ENCODE peak calls at places on chromosomes 4 and X, in seven cellular contexts. T is stimulated activated CD8-positive, alpha-beta memory T cell treated with anti-CD3 and anti-CD28 coated beads, Interleukin-7, amount 100 ng/mL, for 24 hours; W is H9; H is Calu3; Z is GM23338; F is NCI-H524 treated with DMSO at 0.1 percent for 48 hours; M is AML-193. X is an unnamed sample.

GRCh38 chr4:99165978-99166377 is 21.9 kb upstream of the ADH4 start:
- DNase-seq in H (no peak), W (no peak), T (no peak), Z (no peak), F (no peak), M (no peak), X (no peak)

GRCh38 chrX:74349387-74349786 is 45.4 kb downstream of the ZCCHC13 start:
- DNase-seq in T (no peak), F (no peak), M (no peak), H (no peak), W (no peak), Z (no peak), X (no peak)

GRCh38 chr4:43471950-43472349 is 579.4 kb downstream of the GRXCR1 start:
- DNase-seq in M (no peak), W (no peak), H (no peak), T (no peak), Z (peak), F (no peak), X (no peak)

GRCh38 chr4:28490669-28491068 is 1630.0 kb downstream of the STIM2 start:
- DNase-seq in W (no peak), H (no peak), T (no peak), Z (peak), F (no peak), M (no peak), X (no peak)

GRCh38 chr4:124265701-124266100 is 446.8 kb downstream of the ANKRD50 start:
- DNase-seq in W (no peak), T (no peak), H (no peak), F (no peak), Z (no peak), M (no peak), X (no peak)

GRCh38 chr4:162644346-162644745 is 480.5 kb upstream of the FSTL5 start:
- DNase-seq in M (no peak), F (no peak), T (no peak), W (no peak), Z (no peak), H (no peak), X (no peak)

GRCh38 chr4:6362896-6363295 is 93.2 kb downstream of the WFS1 start:
- DNase-seq in T (no peak), F (no peak), Z (peak), W (peak), M (no peak), H (no peak), X (peak)

GRCh38 chr4:184817494-184818215 is 8.1 kb downstream of the ACSL1 start:
- DNase-seq in W (no peak), Z (no peak), H (no peak), F (no peak), T (no peak), M (no peak), X (no peak)

GRCh38 chr4:15226203-15226602 is 201.6 kb upstream of the C1QTNF7 start:
- DNase-seq in F (no peak), H (no peak), W (no peak), T (no peak), M (no peak), Z (no peak), X (no peak)

GRCh38 chr4:86909945-86910344 is 17.7 kb upstream of the C4orf36 start:
- DNase-seq in F (no peak), T (no peak), Z (no peak), M (no peak), W (no peak), H (no peak), X (no peak)

GRCh38 chr4:105550641-105551040 is 1.8 kb upstream of the ARHGEF38 start:
- DNase-seq in W (no peak), M (no peak), F (no peak), T (no peak), Z (no peak), H (no peak), X (no peak)

GRCh38 chr4:18937746-18938145 is 916.2 kb upstream of the LCORL start:
- DNase-seq in Z (no peak), F (no peak), M (no peak), T (no peak), H (no peak), W (no peak), X (no peak)

GRCh38 chr4:38392223-38392855 is 271.7 kb upstream of the KLF3 start:
- DNase-seq in H (no peak), Z (no peak), W (no peak), T (no peak), M (no peak), F (no peak), X (no peak)

GRCh38 chrX:34770511-34770910 is 113.4 kb upstream of the TMEM47 start:
- DNase-seq in T (no peak), M (no peak), F (no peak), W (no peak), H (no peak), Z (no peak), X (no peak)

GRCh38 chr4:86160423-86160822 is 199.4 kb downstream of the MAPK10 start:
- DNase-seq in M (no peak), Z (no peak), W (no peak), H (no peak), T (no peak), F (no peak), X (no peak)

GRCh38 chr4:126701756-126702155 is 931.0 kb upstream of the INTU start:
- DNase-seq in M (no peak), T (no peak), W (no peak), H (no peak), Z (no peak), F (no peak), X (no peak)

GRCh38 chrX:73577368-73577767 is 14.4 kb downstream of the CHIC1 start:
- DNase-seq in W (no peak), F (no peak), Z (peak), T (no peak), M (no peak), H (peak), X (no peak)

GRCh38 chr4:85798011-85798770 is 323.2 kb downstream of the ARHGAP24 start:
- DNase-seq in W (no peak), T (no peak), F (no peak), H (no peak), Z (no peak), M (peak), X (no peak)

GRCh38 chr4:183337833-183338232 is 15.6 kb upstream of the CLDN24 start:
- DNase-seq in W (no peak), F (no peak), Z (no peak), T (no peak), H (peak), M (no peak), X (no peak)

GRCh38 chrX:153863251-153863991 is 22.6 kb downstream of the L1CAM start:
- DNase-seq in Z (no peak), T (no peak), M (no peak), W (peak), F (no peak), H (no peak), X (no peak)

GRCh38 chrX:30888526-30889146 is 418 bp downstream of the TAB3 start:
- DNase-seq in F (no peak), Z (peak), H (no peak), W (no peak), T (no peak), M (no peak), X (peak)

GRCh38 chr4:123701046-123701445 is 304.5 kb downstream of the SPRY1 start:
- DNase-seq in M (no peak), H (no peak), F (no peak), Z (no peak), W (no peak), T (no peak), X (no peak)

GRCh38 chrX:36986231-36986630 is 21.9 kb upstream of the FAM47C start:
- DNase-seq in F (no peak), H (peak), W (peak), M (no peak), Z (no peak), T (no peak), X (no peak)

GRCh38 chr4:147583876-147584275 is 33.3 kb upstream of the TMEM184C start:
- DNase-seq in F (no peak), Z (no peak), W (no peak), M (no peak), H (no peak), T (no peak), X (no peak)

GRCh38 chr4:187633245-187633644 is 362.3 kb upstream of the ZFP42 start:
- DNase-seq in T (no peak), F (no peak), H (no peak), W (no peak), Z (peak), M (no peak), X (no peak)